ENCODE peak calls at places on chromosomes 3 and 15, in six cellular contexts. One of them, this sample, is unnamed.

GRCh38 chr3:167866321-167866720 is 130.8 kb downstream of the SERPINI1 start:
- DNase-seq in heart left ventricle: no peak
- DNase-seq in tibial nerve: no peak
- DNase-seq in PC-3: no peak
- DNase-seq in left lung: no peak
- DNase-seq in trophoblast cell: no peak
- DNase-seq in this sample: no peak

GRCh38 chr3:64216706-64217105 is 8.6 kb downstream of the PRICKLE2 start:
- DNase-seq in left lung: no peak
- DNase-seq in PC-3: no peak
- DNase-seq in tibial nerve: no peak
- DNase-seq in heart left ventricle: no peak
- DNase-seq in trophoblast cell: no peak
- DNase-seq in this sample: no peak

GRCh38 chr15:70451861-70452653 is 311.3 kb downstream of the UACA start:
- DNase-seq in PC-3: no peak
- DNase-seq in heart left ventricle: no peak
- DNase-seq in tibial nerve: no peak
- DNase-seq in left lung: no peak
- DNase-seq in trophoblast cell: peak
- DNase-seq in this sample: no peak

GRCh38 chr3:100210777-100211145 is 50.0 kb upstream of the TBC1D23 start:
- DNase-seq in trophoblast cell: peak
- DNase-seq in heart left ventricle: no peak
- DNase-seq in tibial nerve: no peak
- DNase-seq in PC-3: no peak
- DNase-seq in left lung: no peak
- DNase-seq in this sample: no peak

GRCh38 chr15:58475573-58476524 is 44.1 kb downstream of the LIPC start:
- DNase-seq in tibial nerve: peak
- DNase-seq in trophoblast cell: no peak
- DNase-seq in heart left ventricle: peak
- DNase-seq in left lung: no peak
- DNase-seq in PC-3: no peak
- DNase-seq in this sample: no peak

GRCh38 chr3:113132571-113132996 is 78.8 kb upstream of the BOC start:
- DNase-seq in heart left ventricle: no peak
- DNase-seq in PC-3: peak
- DNase-seq in trophoblast cell: no peak
- DNase-seq in tibial nerve: no peak
- DNase-seq in left lung: peak
- DNase-seq in this sample: no peak

GRCh38 chr3:52535411-52536111 is 844 bp upstream of the UQCC5 start:
- DNase-seq in PC-3: no peak
- DNase-seq in tibial nerve: no peak
- DNase-seq in heart left ventricle: no peak
- DNase-seq in trophoblast cell: no peak
- DNase-seq in left lung: no peak
- DNase-seq in this sample: no peak

GRCh38 chr3:82839871-82840270 is 1078.4 kb upstream of the GBE1 start:
- DNase-seq in trophoblast cell: no peak
- DNase-seq in tibial nerve: no peak
- DNase-seq in heart left ventricle: no peak
- DNase-seq in PC-3: no peak
- DNase-seq in left lung: no peak
- DNase-seq in this sample: no peak

GRCh38 chr3:20078194-20078709 is 38.0 kb downstream of the KAT2B start:
- DNase-seq in left lung: no peak
- DNase-seq in heart left ventricle: no peak
- DNase-seq in PC-3: no peak
- DNase-seq in tibial nerve: no peak
- DNase-seq in trophoblast cell: no peak
- DNase-seq in this sample: no peak

GRCh38 chr15:31360843-31361763 is 34.5 kb downstream of the KLF13 start:
- DNase-seq in trophoblast cell: no peak
- DNase-seq in tibial nerve: no peak
- DNase-seq in heart left ventricle: no peak
- DNase-seq in PC-3: no peak
- DNase-seq in left lung: peak
- DNase-seq in this sample: no peak

GRCh38 chr15:31364301-31365031 is 37.8 kb downstream of the KLF13 start:
- DNase-seq in left lung: no peak
- DNase-seq in heart left ventricle: no peak
- DNase-seq in trophoblast cell: peak
- DNase-seq in tibial nerve: no peak
- DNase-seq in PC-3: peak
- DNase-seq in this sample: no peak

GRCh38 chr15:31362121-31362520 is 35.5 kb downstream of the KLF13 start:
- DNase-seq in heart left ventricle: no peak
- DNase-seq in left lung: no peak
- DNase-seq in PC-3: no peak
- DNase-seq in trophoblast cell: no peak
- DNase-seq in tibial nerve: no peak
- DNase-seq in this sample: no peak

GRCh38 chr15:31361764-31362120 is 35.1 kb downstream of the KLF13 start:
- DNase-seq in heart left ventricle: no peak
- DNase-seq in left lung: no peak
- DNase-seq in tibial nerve: no peak
- DNase-seq in PC-3: no peak
- DNase-seq in trophoblast cell: no peak
- DNase-seq in this sample: no peak

GRCh38 chr15:31362886-31363285 is 36.3 kb downstream of the KLF13 start:
- DNase-seq in left lung: no peak
- DNase-seq in trophoblast cell: peak
- DNase-seq in PC-3: no peak
- DNase-seq in tibial nerve: no peak
- DNase-seq in heart left ventricle: no peak
- DNase-seq in this sample: no peak
- H3K27ac ChIP-seq in left lung: peak
- H3K27ac ChIP-seq in trophoblast cell: no peak
- H3K27ac ChIP-seq in PC-3: no peak
- H3K27ac ChIP-seq in tibial nerve: peak
- H3K27ac ChIP-seq in heart left ventricle: peak
- H3K27ac ChIP-seq in this sample: peak

GRCh38 chr3:98483626-98484025 is 13.9 kb upstream of the OR5K2 start:
- DNase-seq in trophoblast cell: no peak
- DNase-seq in heart left ventricle: no peak
- DNase-seq in left lung: no peak
- DNase-seq in tibial nerve: no peak
- DNase-seq in PC-3: peak
- DNase-seq in this sample: no peak
- H3K27ac ChIP-seq in trophoblast cell: no peak
- H3K27ac ChIP-seq in heart left ventricle: no peak
- H3K27ac ChIP-seq in left lung: no peak
- H3K27ac ChIP-seq in tibial nerve: no peak
- H3K27ac ChIP-seq in PC-3: peak
- H3K27ac ChIP-seq in this sample: no peak

GRCh38 chr3:107271787-107272387 is 105.4 kb upstream of the CCDC54 start:
- DNase-seq in PC-3: peak
- DNase-seq in trophoblast cell: no peak
- DNase-seq in left lung: no peak
- DNase-seq in tibial nerve: no peak
- DNase-seq in heart left ventricle: no peak
- DNase-seq in this sample: no peak

GRCh38 chr3:107272471-107272870 is 104.8 kb upstream of the CCDC54 start:
- DNase-seq in left lung: no peak
- DNase-seq in trophoblast cell: no peak
- DNase-seq in heart left ventricle: no peak
- DNase-seq in PC-3: no peak
- DNase-seq in tibial nerve: no peak
- DNase-seq in this sample: no peak

GRCh38 chr3:107268461-107268860 is 108.8 kb upstream of the CCDC54 start:
- DNase-seq in heart left ventricle: no peak
- DNase-seq in tibial nerve: no peak
- DNase-seq in PC-3: no peak
- DNase-seq in trophoblast cell: no peak
- DNase-seq in left lung: no peak
- DNase-seq in this sample: peak

GRCh38 chr3:107265526-107265925 is 111.7 kb upstream of the CCDC54 start:
- DNase-seq in left lung: no peak
- DNase-seq in heart left ventricle: no peak
- DNase-seq in PC-3: no peak
- DNase-seq in tibial nerve: no peak
- DNase-seq in trophoblast cell: no peak
- DNase-seq in this sample: no peak

DNA sequence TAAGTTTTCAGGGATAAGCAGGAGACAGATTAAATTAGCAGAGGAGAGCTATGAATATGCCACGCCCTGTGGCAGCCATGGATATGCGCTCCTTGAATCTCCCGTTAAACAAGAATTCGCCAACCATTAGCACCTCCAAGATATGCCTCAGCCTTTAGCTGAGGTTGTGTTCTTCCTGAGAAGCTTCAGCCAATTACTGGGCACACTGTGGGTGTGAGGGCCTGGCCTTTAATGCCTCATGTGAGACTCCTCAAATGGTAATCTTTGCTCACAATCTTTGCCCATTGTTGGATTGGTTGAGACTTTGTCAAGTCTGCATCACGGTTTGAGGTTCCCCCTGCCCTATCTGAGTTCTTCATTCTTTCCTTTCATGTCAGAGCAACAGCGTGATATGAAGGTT is 108.2 kb upstream of the CCDC54 start:
- DNase-seq in tibial nerve: no peak
- DNase-seq in heart left ventricle: no peak
- DNase-seq in left lung: no peak
- DNase-seq in PC-3: no peak
- DNase-seq in trophoblast cell: no peak
- DNase-seq in this sample: no peak
- H3K27ac ChIP-seq in tibial nerve: no peak
- H3K27ac ChIP-seq in heart left ventricle: no peak
- H3K27ac ChIP-seq in left lung: no peak
- H3K27ac ChIP-seq in PC-3: no peak
- H3K27ac ChIP-seq in trophoblast cell: no peak
- H3K27ac ChIP-seq in this sample: peak

GRCh38 chr3:195557327-195557726 is 14.2 kb upstream of the PPP1R2 start:
- DNase-seq in left lung: no peak
- DNase-seq in heart left ventricle: no peak
- DNase-seq in trophoblast cell: no peak
- DNase-seq in tibial nerve: no peak
- DNase-seq in PC-3: no peak
- DNase-seq in this sample: no peak
- H3K27ac ChIP-seq in left lung: no peak
- H3K27ac ChIP-seq in heart left ventricle: no peak
- H3K27ac ChIP-seq in trophoblast cell: no peak
- H3K27ac ChIP-seq in tibial nerve: no peak
- H3K27ac ChIP-seq in PC-3: no peak
- H3K27ac ChIP-seq in this sample: no peak

GRCh38 chr3:127457094-127457475 is 133.4 kb downstream of the TPRA1 start:
- DNase-seq in tibial nerve: no peak
- DNase-seq in heart left ventricle: peak
- DNase-seq in PC-3: peak
- DNase-seq in left lung: peak
- DNase-seq in trophoblast cell: no peak
- DNase-seq in this sample: no peak
- H3K27ac ChIP-seq in tibial nerve: no peak
- H3K27ac ChIP-seq in heart left ventricle: no peak
- H3K27ac ChIP-seq in PC-3: peak
- H3K27ac ChIP-seq in left lung: peak
- H3K27ac ChIP-seq in trophoblast cell: peak
- H3K27ac ChIP-seq in this sample: no peak

GRCh38 chr3:59890637-59891036 is 840.8 kb upstream of the CFAP20DC start:
- DNase-seq in PC-3: no peak
- DNase-seq in left lung: no peak
- DNase-seq in trophoblast cell: no peak
- DNase-seq in heart left ventricle: no peak
- DNase-seq in tibial nerve: no peak
- DNase-seq in this sample: no peak

GRCh38 chr3:59895972-59896371 is 846.1 kb upstream of the CFAP20DC start:
- DNase-seq in left lung: no peak
- DNase-seq in heart left ventricle: no peak
- DNase-seq in trophoblast cell: no peak
- DNase-seq in PC-3: no peak
- DNase-seq in tibial nerve: no peak
- DNase-seq in this sample: no peak

GRCh38 chr3:59899068-59899467 is 849.2 kb upstream of the CFAP20DC start:
- DNase-seq in heart left ventricle: peak
- DNase-seq in left lung: no peak
- DNase-seq in tibial nerve: no peak
- DNase-seq in PC-3: no peak
- DNase-seq in trophoblast cell: no peak
- DNase-seq in this sample: no peak

DNA sequence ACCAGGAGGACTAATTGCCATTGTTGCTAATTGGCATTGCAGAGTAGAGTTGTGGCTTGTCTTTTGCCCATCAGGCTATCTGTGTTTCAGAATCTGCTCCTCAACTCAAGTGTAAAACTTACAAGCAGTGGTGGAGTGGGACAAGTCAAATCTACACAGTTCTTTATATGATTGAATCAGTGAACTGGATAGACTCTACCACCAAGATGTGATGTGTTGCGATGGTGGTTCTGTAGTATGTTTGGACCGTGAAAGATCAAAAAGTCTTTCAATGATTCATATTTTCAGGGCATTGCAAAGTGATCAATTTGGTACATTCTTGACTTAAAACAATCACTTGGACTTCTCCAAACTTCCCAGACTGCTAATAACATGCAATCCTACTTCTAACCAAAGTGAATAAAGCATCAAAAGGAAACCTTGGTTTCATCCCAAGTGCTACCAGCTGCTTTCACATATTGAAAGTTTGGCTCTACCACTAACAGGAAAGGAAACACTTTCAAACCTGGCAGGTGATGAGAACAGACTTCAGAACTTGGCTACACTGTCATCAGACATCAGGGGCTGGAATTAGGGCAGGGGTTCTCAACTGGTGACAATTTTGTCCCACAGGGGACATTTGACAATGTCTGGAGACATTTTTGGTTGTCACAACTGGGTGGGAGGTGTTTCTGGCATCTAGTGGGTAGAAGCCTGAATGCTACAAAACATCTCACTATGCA is 844.8 kb upstream of the CFAP20DC start:
- DNase-seq in PC-3: no peak
- DNase-seq in trophoblast cell: no peak
- DNase-seq in left lung: no peak
- DNase-seq in heart left ventricle: no peak
- DNase-seq in tibial nerve: no peak
- DNase-seq in this sample: no peak
- H3K27ac ChIP-seq in PC-3: no peak
- H3K27ac ChIP-seq in trophoblast cell: no peak
- H3K27ac ChIP-seq in left lung: no peak
- H3K27ac ChIP-seq in heart left ventricle: no peak
- H3K27ac ChIP-seq in tibial nerve: no peak
- H3K27ac ChIP-seq in this sample: no peak

GRCh38 chr15:93146601-93147000 is 57.6 kb upstream of the RGMA start:
- DNase-seq in left lung: no peak
- DNase-seq in trophoblast cell: no peak
- DNase-seq in tibial nerve: no peak
- DNase-seq in heart left ventricle: no peak
- DNase-seq in PC-3: no peak
- DNase-seq in this sample: no peak
- H3K27ac ChIP-seq in left lung: no peak
- H3K27ac ChIP-seq in trophoblast cell: no peak
- H3K27ac ChIP-seq in tibial nerve: no peak
- H3K27ac ChIP-seq in heart left ventricle: no peak
- H3K27ac ChIP-seq in PC-3: no peak
- H3K27ac ChIP-seq in this sample: no peak

This sample was measured in substantia nigra.